ENCODE peak calls at places on chromosome 4, in four cellular contexts. One of them, this sample, is unnamed.

GRCh38 chr4:20592666-20593065 is 107.6 kb upstream of the PACRGL start:
- DNase-seq in pancreas: no peak
- DNase-seq in RWPE1: no peak
- DNase-seq in lower leg skin: no peak
- DNase-seq in this sample: no peak

GRCh38 chr4:111542056-111542455 is 603.2 kb upstream of the FAM241A start:
- DNase-seq in RWPE1: no peak
- DNase-seq in pancreas: no peak
- DNase-seq in lower leg skin: no peak
- DNase-seq in this sample: no peak

GRCh38 chr4:8818063-8818881 is 53.4 kb downstream of the HMX1 start:
- DNase-seq in RWPE1: no peak
- DNase-seq in pancreas: no peak
- DNase-seq in lower leg skin: peak; percentile 73
- DNase-seq in this sample: peak; percentile 15

GRCh38 chr4:176185068-176185467 is 10.3 kb downstream of the SPATA4 start:
- DNase-seq in RWPE1: peak; percentile 45
- DNase-seq in pancreas: no peak
- DNase-seq in lower leg skin: no peak
- DNase-seq in this sample: no peak

GRCh38 chr4:71713611-71714203 is 70.2 kb downstream of the GC start:
- DNase-seq in lower leg skin: no peak
- DNase-seq in pancreas: no peak
- DNase-seq in RWPE1: peak; percentile 20
- DNase-seq in this sample: no peak

GRCh38 chr4:26459054-26459755 is 31.1 kb downstream of the CCKAR start:
- DNase-seq in RWPE1: peak; percentile 63
- DNase-seq in pancreas: no peak
- DNase-seq in lower leg skin: no peak
- DNase-seq in this sample: no peak

GRCh38 chr4:38512840-38513239 is 151.2 kb upstream of the KLF3 start:
- DNase-seq in pancreas: no peak
- DNase-seq in RWPE1: no peak
- DNase-seq in lower leg skin: no peak
- DNase-seq in this sample: no peak

GRCh38 chr4:26140150-26140898 is 180.5 kb upstream of the RBPJ start:
- DNase-seq in RWPE1: no peak
- DNase-seq in pancreas: no peak
- DNase-seq in lower leg skin: no peak
- DNase-seq in this sample: no peak

GRCh38 chr4:139975830-139976272 is 178.1 kb downstream of the MAML3 start:
- DNase-seq in lower leg skin: no peak
- DNase-seq in RWPE1: peak; percentile 29
- DNase-seq in pancreas: no peak
- DNase-seq in this sample: no peak

GRCh38 chr4:104395219-104395618 is 99.5 kb downstream of the CXXC4 start:
- DNase-seq in pancreas: no peak
- DNase-seq in lower leg skin: no peak
- DNase-seq in RWPE1: no peak
- DNase-seq in this sample: no peak

GRCh38 chr4:22237155-22237751 is 278.6 kb downstream of the ADGRA3 start:
- DNase-seq in RWPE1: no peak
- DNase-seq in pancreas: peak; percentile 79
- DNase-seq in lower leg skin: no peak
- DNase-seq in this sample: no peak

GRCh38 chr4:83054928-83055327 is 19.9 kb downstream of the COPS4 start:
- DNase-seq in RWPE1: peak; percentile 26
- DNase-seq in pancreas: no peak
- DNase-seq in lower leg skin: no peak
- DNase-seq in this sample: no peak

GRCh38 chr4:188372856-188373255 is 233.6 kb downstream of the TRIML1 start:
- DNase-seq in pancreas: no peak
- DNase-seq in lower leg skin: no peak
- DNase-seq in RWPE1: no peak
- DNase-seq in this sample: no peak

GRCh38 chr4:169024762-169025161 is 14.7 kb upstream of the CBR4 start:
- DNase-seq in RWPE1: peak; percentile 57
- DNase-seq in pancreas: no peak
- DNase-seq in lower leg skin: no peak
- DNase-seq in this sample: no peak

GRCh38 chr4:56129431-56129861 is 180.7 kb downstream of the CEP135 start:
- DNase-seq in RWPE1: peak; percentile 26
- DNase-seq in pancreas: no peak
- DNase-seq in lower leg skin: no peak
- DNase-seq in this sample: no peak
- TF ChIP-seq CTCF in RWPE1: peak; percentile 22
- TF ChIP-seq CTCF in pancreas: no peak
- TF ChIP-seq CTCF in lower leg skin: no peak
- TF ChIP-seq CTCF in this sample: peak; percentile 24

DNA sequence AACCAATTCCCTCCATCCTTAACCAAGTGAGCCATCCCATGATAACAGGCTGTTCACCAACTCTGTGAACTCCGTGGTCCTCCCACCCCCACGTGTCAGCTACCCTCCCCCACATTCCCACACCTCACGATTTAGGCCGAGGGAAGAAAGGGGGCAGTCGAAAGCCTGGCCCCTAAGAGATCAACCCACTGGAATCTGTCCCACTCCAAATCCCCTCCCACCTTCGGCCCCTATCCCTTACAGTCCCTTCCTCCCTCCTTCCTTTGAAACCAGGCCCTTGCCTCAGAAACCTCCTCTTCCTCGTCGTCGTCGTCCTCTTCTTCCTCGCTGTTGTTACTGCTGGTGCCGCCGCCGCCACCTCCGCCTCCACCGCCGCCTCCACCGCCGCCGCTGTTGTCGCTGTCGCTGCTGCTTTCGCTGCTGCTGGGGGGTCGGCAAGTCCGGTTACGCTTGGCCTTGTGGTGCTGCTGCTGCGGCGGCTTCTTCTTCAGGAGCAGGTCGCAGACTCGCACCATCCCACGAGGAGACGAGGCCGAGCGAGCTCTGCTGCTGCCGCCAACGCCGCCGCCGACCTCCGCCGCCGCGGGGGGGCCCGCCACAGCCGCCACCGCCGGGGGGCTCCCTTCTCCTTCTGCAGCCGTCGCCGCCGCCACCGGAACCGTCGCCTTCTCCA is 467 bp downstream of the ANKRD17 start:
- DNase-seq in lower leg skin: no peak
- DNase-seq in RWPE1: no peak
- DNase-seq in pancreas: no peak
- DNase-seq in this sample: no peak
- TF ChIP-seq CTCF in lower leg skin: no peak
- TF ChIP-seq CTCF in RWPE1: peak; percentile 25
- TF ChIP-seq CTCF in pancreas: no peak
- TF ChIP-seq CTCF in this sample: no peak

GRCh38 chr4:112714922-112715901 is 78.3 kb downstream of the LARP7 start:
- DNase-seq in lower leg skin: no peak
- DNase-seq in RWPE1: no peak
- DNase-seq in pancreas: no peak
- DNase-seq in this sample: no peak

DNA sequence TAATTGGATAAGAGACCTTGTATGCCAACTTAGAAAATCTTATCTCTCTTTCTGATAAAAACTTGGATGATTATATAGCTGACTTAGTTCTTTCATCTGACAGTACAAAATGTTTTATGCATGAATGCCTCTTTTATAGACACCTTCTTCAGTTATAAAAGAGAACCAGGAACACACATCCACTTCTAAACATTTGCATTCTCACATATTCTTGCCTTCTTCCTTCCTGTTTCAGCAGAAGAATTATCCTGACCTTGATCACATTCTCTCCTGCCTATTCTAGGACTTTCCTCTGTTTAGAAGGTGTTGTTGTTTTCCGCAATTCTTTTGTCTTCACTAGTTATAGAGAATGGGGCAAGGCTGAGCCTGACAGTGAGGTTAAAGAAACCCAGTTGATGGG is 80.9 kb downstream of the LARP7 start:
- DNase-seq in RWPE1: no peak
- DNase-seq in lower leg skin: no peak
- DNase-seq in pancreas: no peak
- DNase-seq in this sample: no peak
- TF ChIP-seq CTCF in RWPE1: no peak
- TF ChIP-seq CTCF in lower leg skin: no peak
- TF ChIP-seq CTCF in pancreas: no peak
- TF ChIP-seq CTCF in this sample: no peak

GRCh38 chr4:143254479-143255216 is 69.9 kb downstream of the USP38 start:
- DNase-seq in pancreas: no peak
- DNase-seq in RWPE1: no peak
- DNase-seq in lower leg skin: no peak
- DNase-seq in this sample: no peak
- TF ChIP-seq CTCF in pancreas: no peak
- TF ChIP-seq CTCF in RWPE1: no peak
- TF ChIP-seq CTCF in lower leg skin: no peak
- TF ChIP-seq CTCF in this sample: no peak

This sample was measured in CD14-positive monocyte.